ENCODE peak calls at places on chromosome 9, in five cellular contexts. Z, L, C, P and R are unnamed samples.

GRCh38 chr9:96031366-96031824 is 155.9 kb downstream of the ERCC6L2 start:
- DNase-seq in Z (no peak), L (no peak), C (peak; percentile 82), P (no peak), R (peak; percentile 63)

GRCh38 chr9:95261890-95262289 is 55.6 kb downstream of the FANCC start:
- DNase-seq in Z (no peak), L (no peak), C (no peak), P (no peak), R (no peak)

GRCh38 chr9:93897075-93897970 is 57.8 kb downstream of the BARX1 start:
- DNase-seq in Z (peak; percentile 29), L (no peak), C (no peak), P (peak; percentile 35), R (no peak)

GRCh38 chr9:72691671-72692070 is 170.3 kb downstream of the TMC1 start:
- DNase-seq in Z (no peak), L (no peak), C (no peak), P (no peak), R (no peak)

GRCh38 chr9:2618289-2618688 is 3.3 kb upstream of the VLDLR start:
- DNase-seq in Z (no peak), L (no peak), C (no peak), P (no peak), R (no peak)

GRCh38 chr9:137273616-137274320 is 3.8 kb upstream of the TOR4A start:
- DNase-seq in Z (no peak), L (no peak), C (no peak), P (no peak), R (peak; percentile 61)

GRCh38 chr9:121736147-121736721 is 84.8 kb downstream of the DAB2IP start:
- DNase-seq in Z (peak; percentile 91), L (peak; percentile 58), C (peak; percentile 89), P (peak; percentile 91), R (peak; percentile 82)

GRCh38 chr9:89745601-89746376 is 141.0 kb downstream of the GADD45G start:
- DNase-seq in Z (no peak), L (no peak), C (no peak), P (no peak), R (no peak)

GRCh38 chr9:133023117-133023890 is 7.5 kb upstream of the GTF3C5 start:
- DNase-seq in Z (peak; percentile 62), L (no peak), C (no peak), P (no peak), R (peak; percentile 85)

GRCh38 chr9:77981332-77981731 is 50.3 kb downstream of the GNAQ start:
- DNase-seq in Z (no peak), L (peak; percentile 16), C (no peak), P (no peak), R (peak; percentile 64)

GRCh38 chr9:92600742-92601261 is 65.0 kb upstream of the ECM2 start:
- DNase-seq in Z (peak; percentile 40), L (no peak), C (peak; percentile 61), P (no peak), R (no peak)

DNA sequence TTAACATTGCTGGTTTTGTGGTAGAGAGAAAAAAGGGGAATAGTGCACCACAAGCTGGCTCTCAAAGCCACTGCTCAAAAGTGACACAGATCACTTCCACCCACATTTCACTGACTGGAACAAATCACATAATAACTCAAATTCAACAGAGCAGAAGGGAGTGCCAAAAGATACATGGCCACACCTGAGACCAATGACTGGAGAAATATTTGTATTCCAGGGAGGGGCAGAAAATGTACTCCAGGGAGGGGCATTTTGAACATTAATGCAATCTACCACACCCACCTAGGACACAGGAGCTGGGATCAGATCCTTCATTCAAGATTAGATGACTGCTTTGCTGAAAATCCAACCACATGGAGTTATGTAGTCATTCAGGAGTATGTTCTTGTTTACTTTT is 44.8 kb upstream of the ALDOB start:
- DNase-seq in Z (no peak), L (no peak), C (no peak), P (no peak), R (no peak)
- H3K4me3 ChIP-seq in Z (no peak overlapping the region), L (no peak overlapping the region), C (no peak overlapping the region), P (no peak overlapping the region), R (no peak overlapping the region)

DNA sequence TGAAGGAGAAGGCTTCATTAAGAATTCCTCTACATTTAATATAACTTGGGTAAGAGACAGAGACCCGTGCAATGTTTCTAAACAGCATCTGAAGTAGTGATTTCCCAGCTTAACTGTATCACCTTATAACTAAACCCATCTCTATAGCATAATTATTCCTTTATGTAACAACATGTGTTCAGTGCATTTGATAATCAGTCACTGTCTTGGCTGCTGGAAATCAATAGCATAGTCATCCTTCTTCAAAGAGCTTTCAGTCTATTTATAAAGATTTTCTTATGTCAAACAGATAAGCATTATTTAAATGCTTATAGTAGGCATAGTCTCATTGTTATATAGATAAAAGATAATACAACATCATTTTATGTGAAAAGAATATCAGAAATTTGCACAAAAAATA is 80.1 kb upstream of the TYRP1 start:
- DNase-seq in Z (no peak), L (no peak), C (no peak), P (no peak), R (no peak)
- H3K27ac ChIP-seq in Z (no peak overlapping the region), L (no peak overlapping the region), C (no peak overlapping the region), P (no peak overlapping the region), R (no peak overlapping the region)

GRCh38 chr9:26210338-26210851 is 532.2 kb upstream of the TUSC1 start:
- DNase-seq in Z (no peak), L (no peak), C (no peak), P (no peak), R (no peak)
- H3K4me3 ChIP-seq in Z (no peak overlapping the region), L (no peak overlapping the region), C (no peak overlapping the region), P (no peak overlapping the region), R (no peak overlapping the region)

GRCh38 chr9:134366223-134367031 is 40.2 kb downstream of the RXRA start:
- DNase-seq in Z (no peak), L (peak; percentile 97), C (peak; percentile 94), P (peak; percentile 98), R (peak; percentile 93)
- H3K27ac ChIP-seq in Z (no peak overlapping the region), L (peak overlapping the region; percentile 92), C (peak overlapping the region; percentile 2), P (peak overlapping the region; percentile 83), R (peak overlapping the region; percentile 84)

GRCh38 chr9:106970976-106971457 is 108.1 kb downstream of the ZNF462 start:
- DNase-seq in Z (no peak), L (no peak), C (no peak), P (no peak), R (no peak)

GRCh38 chr9:106974341-106974740 is 111.4 kb downstream of the ZNF462 start:
- DNase-seq in Z (no peak), L (no peak), C (no peak), P (no peak), R (no peak)

GRCh38 chr9:106966481-106966880 is 103.5 kb downstream of the ZNF462 start:
- DNase-seq in Z (no peak), L (no peak), C (no peak), P (no peak), R (no peak)

GRCh38 chr9:106970219-106970975 is 107.4 kb downstream of the ZNF462 start:
- DNase-seq in Z (no peak), L (no peak), C (no peak), P (no peak), R (no peak)

DNA sequence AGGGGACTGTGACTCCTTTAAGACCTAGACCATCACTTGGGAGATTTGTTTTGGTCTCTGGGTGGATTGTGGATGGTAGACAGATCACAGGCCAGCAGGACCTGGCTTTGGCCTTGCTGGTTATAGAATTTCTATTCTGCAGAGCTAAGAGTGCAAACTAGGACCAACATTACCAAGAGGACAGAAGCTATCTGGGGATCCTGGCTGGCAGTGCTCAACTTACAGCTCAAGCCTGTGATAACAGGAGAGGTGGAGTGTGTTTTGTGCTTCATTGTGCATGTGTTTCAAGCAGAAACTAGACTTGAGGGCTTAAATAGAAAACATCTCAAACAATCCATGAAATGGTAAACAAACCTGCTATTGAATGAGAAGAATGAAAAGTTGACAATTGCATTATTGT is 106.7 kb downstream of the ZNF462 start:
- DNase-seq in Z (no peak), L (no peak), C (no peak), P (no peak), R (no peak)
- H3K4me3 ChIP-seq in Z (no peak overlapping the region), L (no peak overlapping the region), C (no peak overlapping the region), P (no peak overlapping the region), R (no peak overlapping the region)

GRCh38 chr9:97806721-97807120 is 46.3 kb upstream of the FOXE1 start:
- DNase-seq in Z (no peak), L (no peak), C (no peak), P (no peak), R (no peak)

GRCh38 chr9:97801180-97801579 is 51.8 kb upstream of the FOXE1 start:
- DNase-seq in Z (no peak), L (no peak), C (no peak), P (no peak), R (no peak)

GRCh38 chr9:97802276-97802675 is 50.8 kb upstream of the FOXE1 start:
- DNase-seq in Z (peak; percentile 67), L (no peak), C (no peak), P (no peak), R (no peak)

GRCh38 chr9:97803167-97804058 is 49.6 kb upstream of the FOXE1 start:
- DNase-seq in Z (peak; percentile 90), L (peak; percentile 56), C (peak; percentile 78), P (peak; percentile 78), R (peak; percentile 95)

DNA sequence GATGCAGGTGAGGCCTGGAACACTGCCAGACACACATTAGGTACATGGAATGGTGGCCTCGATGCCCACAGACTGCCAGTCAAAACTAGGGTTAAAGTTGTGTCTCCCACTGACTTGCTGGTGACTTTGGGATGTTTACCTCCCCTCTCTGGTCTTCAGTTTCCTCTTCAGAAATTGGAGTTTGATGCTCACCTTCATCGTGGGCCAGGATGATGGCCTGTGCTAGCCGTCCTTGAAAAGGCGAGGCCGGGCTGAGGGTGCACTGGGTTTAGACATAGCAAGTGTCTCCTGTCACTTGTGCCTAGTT is 49.0 kb upstream of the FOXE1 start:
- DNase-seq in Z (no peak), L (no peak), C (no peak), P (no peak), R (no peak)
- H3K27ac ChIP-seq in Z (no peak overlapping the region), L (no peak overlapping the region), C (no peak overlapping the region), P (no peak overlapping the region), R (peak overlapping the region; percentile 56)